ENCODE peak calls at places on chromosome 19, in eight cellular contexts. D is IMR-90, X is left lung, A is thoracic aorta, J is psoas muscle, E is lower lobe of right lung, P is right lobe of liver, I is ovary. Y is an unnamed sample.

GRCh38 chr19:4969292-4969771 is 419 bp downstream of the KDM4B start:
- DNase-seq in D (no peak), X (no peak), A (no peak), J (no peak), E (no peak), P (no peak), I (peak; percentile 54), Y (no peak)

GRCh38 chr19:29667941-29668340 is 2.7 kb downstream of the PLEKHF1 start:
- DNase-seq in D (no peak), X (no peak), A (no peak), J (no peak), E (no peak), P (no peak), I (no peak), Y (no peak)

GRCh38 chr19:18415177-18415867 is 3.9 kb upstream of the SSBP4 start:
- DNase-seq in D (peak; percentile 66), X (peak; percentile 82), A (no peak), J (peak; percentile 78), E (peak; percentile 79), P (peak; percentile 60), I (peak; percentile 93), Y (no peak)

GRCh38 chr19:13100871-13101589 is 1.6 kb downstream of the LYL1 start:
- DNase-seq in D (no peak), X (no peak), A (no peak), J (no peak), E (no peak), P (no peak), I (no peak), Y (no peak)

GRCh38 chr19:54959840-54960239 is 6.3 kb upstream of the NLRP2 start:
- DNase-seq in D (no peak), X (no peak), A (no peak), J (no peak), E (no peak), P (no peak), I (no peak), Y (no peak)

GRCh38 chr19:11480081-11480926 is 542 bp downstream of the ELAVL3 start:
- DNase-seq in D (no peak), X (peak; percentile 76), A (no peak), J (no peak), E (no peak), P (no peak), I (no peak), Y (peak; percentile 56)

GRCh38 chr19:21604941-21605548 is 99.6 kb downstream of the ZNF429 start:
- DNase-seq in D (no peak), X (no peak), A (no peak), J (no peak), E (no peak), P (no peak), I (no peak), Y (peak; percentile 6)

GRCh38 chr19:46818812-46819211 is 30.4 kb upstream of the SLC1A5 start:
- DNase-seq in D (peak; percentile 33), X (no peak), A (no peak), J (no peak), E (no peak), P (no peak), I (no peak), Y (no peak)

GRCh38 chr19:54462713-54463530 is 656 bp downstream of the LENG9 start:
- DNase-seq in D (peak; percentile 46), X (peak; percentile 93), A (no peak), J (peak; percentile 82), E (peak; percentile 88), P (peak; percentile 80), I (peak; percentile 85), Y (peak; percentile 20)

GRCh38 chr19:46574533-46574932 is 26.6 kb upstream of the CALM3 start:
- DNase-seq in D (no peak), X (no peak), A (no peak), J (no peak), E (no peak), P (no peak), I (no peak), Y (no peak)

GRCh38 chr19:55676384-55676783 is 1.4 kb downstream of the EPN1 start:
- DNase-seq in D (peak; percentile 13), X (no peak), A (no peak), J (no peak), E (no peak), P (peak; percentile 76), I (no peak), Y (no peak)

GRCh38 chr19:18049390-18049789 is 37.3 kb downstream of the IL12RB1 start:
- DNase-seq in D (peak; percentile 25), X (peak; percentile 85), A (peak; percentile 82), J (peak; percentile 92), E (peak; percentile 88), P (peak; percentile 98), I (peak; percentile 65), Y (peak; percentile 86)

GRCh38 chr19:48403606-48404005 is 10.1 kb downstream of the GRIN2D start:
- DNase-seq in D (peak; percentile 71), X (no peak), A (no peak), J (no peak), E (no peak), P (no peak), I (no peak), Y (no peak)

GRCh38 chr19:52991021-52991420 is 22.7 kb upstream of the ERVV-1 start:
- DNase-seq in D (no peak), X (no peak), A (no peak), J (no peak), E (no peak), P (no peak), I (no peak), Y (no peak)

GRCh38 chr19:33396701-33397535 is 23.4 kb downstream of the CEBPG start:
- DNase-seq in D (no peak), X (peak; percentile 71), A (no peak), J (peak; percentile 22), E (peak; percentile 38), P (peak; percentile 87), I (peak; percentile 37), Y (no peak)

GRCh38 chr19:53365899-53366493 is 491 bp downstream of the ZNF525 start:
- DNase-seq in D (no peak), X (peak; percentile 84), A (no peak), J (peak; percentile 14), E (peak; percentile 46), P (no peak), I (peak; percentile 56), Y (peak; percentile 5)

DNA sequence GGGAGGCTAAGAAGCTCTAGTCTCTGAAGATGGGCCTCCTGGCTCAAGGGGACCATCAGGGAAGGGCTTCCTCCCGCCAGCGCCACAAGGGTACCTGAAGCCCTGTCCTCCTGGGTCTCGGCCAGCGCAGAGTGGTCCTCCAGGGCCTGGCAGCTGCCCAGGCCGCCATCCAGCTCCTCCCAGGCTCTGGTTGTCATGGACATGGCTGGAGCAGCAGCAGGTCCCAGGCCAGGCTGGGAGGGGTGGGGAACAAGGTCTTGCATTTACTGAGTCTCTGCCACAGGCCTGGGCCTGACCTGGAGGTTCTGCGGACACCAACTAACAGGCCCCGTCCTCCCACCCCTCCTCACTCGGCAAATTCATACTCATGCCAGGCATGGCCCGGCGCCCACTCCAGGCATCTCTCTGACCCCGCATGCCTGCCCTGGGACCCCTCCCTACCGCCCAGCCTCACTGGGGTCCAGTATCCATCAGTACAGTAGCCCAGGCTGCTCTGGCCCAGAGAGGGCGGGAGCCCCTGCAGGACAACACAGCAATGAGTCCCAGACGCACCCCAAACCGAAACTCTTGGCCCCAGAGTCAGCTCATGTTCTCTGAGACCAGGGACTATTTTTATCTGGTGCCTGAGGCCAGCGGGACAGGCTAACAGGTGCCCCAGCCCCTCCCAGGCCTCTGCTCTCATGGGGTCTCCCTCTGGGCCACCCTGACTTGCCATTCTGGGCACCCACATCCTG is 938 bp downstream of the JSRP1 start:
- DNase-seq in D (no peak), X (no peak), A (no peak), J (no peak), E (no peak), P (no peak), I (no peak), Y (no peak)
- H3K27ac ChIP-seq in D (no peak overlapping the region), X (no peak overlapping the region), A (no peak overlapping the region), J (peak overlapping the region; percentile 100), E (no peak overlapping the region), P (no peak overlapping the region), I (no peak overlapping the region), Y (no peak overlapping the region)

GRCh38 chr19:8457209-8457608 is 12.4 kb downstream of the HNRNPM start:
- DNase-seq in D (no peak), X (no peak), A (no peak), J (no peak), E (no peak), P (no peak), I (no peak), Y (no peak)
- H3K27ac ChIP-seq in D (no peak overlapping the region), X (no peak overlapping the region), A (no peak overlapping the region), J (peak overlapping the region; percentile 47), E (no peak overlapping the region), P (no peak overlapping the region), I (no peak overlapping the region), Y (no peak overlapping the region)

GRCh38 chr19:6363429-6363828 is 2.1 kb downstream of the CLPP start:
- DNase-seq in D (no peak), X (no peak), A (no peak), J (no peak), E (no peak), P (no peak), I (no peak), Y (no peak)

GRCh38 chr19:6362024-6362344 is 653 bp downstream of the CLPP start:
- DNase-seq in D (no peak), X (no peak), A (no peak), J (no peak), E (no peak), P (no peak), I (no peak), Y (no peak)

GRCh38 chr19:6359942-6360341 is 1.4 kb upstream of the CLPP start:
- DNase-seq in D (no peak), X (no peak), A (no peak), J (no peak), E (no peak), P (no peak), I (no peak), Y (no peak)

GRCh38 chr19:6364353-6364752 is 3.0 kb downstream of the CLPP start:
- DNase-seq in D (no peak), X (no peak), A (no peak), J (no peak), E (no peak), P (no peak), I (peak; percentile 41), Y (no peak)

GRCh38 chr19:6362351-6362801 is 1.0 kb downstream of the CLPP start:
- DNase-seq in D (no peak), X (no peak), A (no peak), J (no peak), E (no peak), P (no peak), I (no peak), Y (no peak)
- H3K27ac ChIP-seq in D (peak overlapping the region; percentile 77), X (peak overlapping the region; percentile 86), A (peak overlapping the region; percentile 72), J (peak overlapping the region; percentile 85), E (peak overlapping the region; percentile 91), P (peak overlapping the region; percentile 10), I (peak overlapping the region; percentile 73), Y (peak overlapping the region; percentile 77)

DNA sequence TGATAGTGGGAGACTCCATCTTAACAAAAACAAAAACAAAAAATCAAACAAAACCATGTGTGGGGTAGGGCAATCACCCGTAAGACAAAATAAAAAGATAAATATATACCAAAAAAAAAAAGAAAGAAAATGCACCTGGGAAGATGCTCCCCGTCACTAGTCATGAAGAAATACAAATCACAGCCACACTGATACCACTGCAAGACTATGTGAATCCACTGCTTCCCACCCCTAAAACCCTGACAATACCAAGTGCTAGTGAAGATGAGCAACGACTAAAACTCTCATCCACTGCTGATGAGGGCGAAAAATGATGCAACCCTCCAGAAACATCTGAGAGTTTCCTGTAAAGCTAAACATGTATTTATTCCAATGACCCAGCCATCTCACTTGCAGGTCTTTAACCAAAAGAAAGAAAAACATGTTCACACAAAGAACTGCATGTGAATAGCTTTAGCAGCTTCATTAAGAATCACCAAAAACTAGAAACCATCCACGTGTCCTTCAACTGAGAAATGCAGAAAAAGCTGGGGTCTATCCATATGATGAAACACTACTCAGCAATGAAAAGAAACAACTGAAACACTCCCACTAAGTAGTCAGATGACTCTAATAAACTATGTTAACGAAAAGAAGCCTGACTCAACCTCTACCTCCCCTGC is 31.7 kb downstream of the BRD4 start:
- DNase-seq in D (peak; percentile 88), X (no peak), A (no peak), J (no peak), E (no peak), P (no peak), I (no peak), Y (no peak)
- H3K27ac ChIP-seq in D (peak overlapping the region; percentile 56), X (no peak overlapping the region), A (no peak overlapping the region), J (no peak overlapping the region), E (no peak overlapping the region), P (no peak overlapping the region), I (no peak overlapping the region), Y (no peak overlapping the region)